ENCODE peak calls at places on chromosomes 16 and 17, in four cellular contexts. S is T-helper 2 cell treated with Interferon-gamma antibody and Interleukin-4, amounts not matched to agents 5 μg/mL and 100 μg/mL, for 36 hours; I is A549; B is lung. D is an unnamed sample.

GRCh38 chr17:39264119-39264518 is 38.4 kb upstream of the STAC2 start:
- DNase-seq in S (no peak), I (no peak), B (no peak), D (no peak)

GRCh38 chr17:44960654-44961053 is 7.4 kb downstream of the C1QL1 start:
- DNase-seq in S (no peak), I (no peak), B (peak), D (no peak)

GRCh38 chr16:83624436-83625120 is 183.2 kb upstream of the HSBP1 start:
- DNase-seq in S (no peak), I (no peak), B (no peak), D (no peak)

GRCh38 chr17:78433780-78434335 is 55.4 kb downstream of the PGS1 start:
- DNase-seq in S (no peak), I (no peak), B (no peak), D (no peak)

GRCh38 chr17:81189670-81190530 is 23.9 kb upstream of the AATK start:
- DNase-seq in S (no peak), I (peak), B (no peak), D (no peak)

GRCh38 chr16:53865492-53865863 is 161.5 kb downstream of the FTO start:
- DNase-seq in S (no peak), I (peak), B (no peak), D (no peak)

GRCh38 chr17:28575126-28575795 is 1.4 kb downstream of the ALDOC start:
- DNase-seq in S (no peak), I (no peak), B (no peak), D (no peak)

GRCh38 chr16:52561910-52562741 is 15.2 kb upstream of the TOX3 start:
- DNase-seq in S (no peak), I (no peak), B (peak), D (no peak)

GRCh38 chr17:76368545-76368944 is 14.8 kb upstream of the PRPSAP1 start:
- DNase-seq in S (no peak), I (no peak), B (no peak), D (no peak)

GRCh38 chr16:1773703-1774455 is 945 bp upstream of the MRPS34 start:
- DNase-seq in S (no peak), I (no peak), B (peak), D (no peak)

GRCh38 chr16:88700636-88701482 is 5.3 kb downstream of the RNF166 start:
- DNase-seq in S (peak), I (no peak), B (peak), D (no peak)

GRCh38 chr17:76383645-76384221 is 676 bp upstream of the SPHK1 start:
- DNase-seq in S (peak), I (peak), B (no peak), D (no peak)

GRCh38 chr17:47803201-47803600 is 18.4 kb downstream of the OSBPL7 start:
- DNase-seq in S (no peak), I (no peak), B (no peak), D (no peak)

GRCh38 chr16:83838151-83838550 is 30.4 kb downstream of the HSBP1 start:
- DNase-seq in S (no peak), I (no peak), B (no peak), D (no peak)

GRCh38 chr16:50884066-50884860 is 142.4 kb downstream of the CYLD start:
- DNase-seq in S (no peak), I (no peak), B (peak), D (no peak)

GRCh38 chr16:67100569-67101300 is 9.0 kb upstream of the PHAF1 start:
- DNase-seq in S (no peak), I (peak), B (no peak), D (peak)

GRCh38 chr17:77802811-77803220 is 155.7 kb upstream of the TNRC6C start:
- DNase-seq in S (no peak), I (no peak), B (no peak), D (no peak)

GRCh38 chr17:9151091-9151490 is 129.8 kb downstream of the NTN1 start:
- DNase-seq in S (no peak), I (no peak), B (no peak), D (no peak)

GRCh38 chr16:30185683-30186421 is 2.5 kb downstream of the CORO1A start:
- DNase-seq in S (peak), I (no peak), B (peak), D (no peak)

GRCh38 chr16:68087688-68088087 is 2.5 kb downstream of the NFATC3 start:
- DNase-seq in S (no peak), I (no peak), B (no peak), D (no peak)